ENCODE peak calls at places on chromosome 5, in nine cellular contexts. O is erythroblast; F is iPS DF 6.9; P is stimulated activated CD4-positive, alpha-beta T cell treated with anti-CD3 and anti-CD28 coated beads, Interleukin-1b, Interleukin-23, amount 100 ng/mL, for 48 hours; E is activated CD8-positive, alpha-beta memory T cell treated with anti-CD3 and anti-CD28 coated beads, Interleukin-2, amount 50 U/mL, for 4 hours; A is activated CD8-positive, alpha-beta T cell treated with anti-CD3 and anti-CD28 coated beads, Interleukin-2, amount 10 ng/mL, durations not matched to agents 7 days and 5 days; L is activated naive CD4-positive, alpha-beta T cell; Y is stimulated activated CD8-positive, alpha-beta memory T cell treated with anti-CD3 and anti-CD28 coated beads, Interleukin-4, amount 100 ng/mL, for 48 hours; J is coronary artery. H is an unnamed sample.

GRCh38 chr5:177546262-177546741 is 8.1 kb downstream of the FAM193B start:
- DNase-seq in J (peak; percentile 84), Y (no peak), O (no peak), F (no peak), L (no peak), A (no peak), P (no peak), E (no peak), H (peak; percentile 99)

GRCh38 chr5:114360816-114361723 is 800 bp upstream of the KCNN2 start:
- DNase-seq in P (no peak), F (no peak), O (no peak), E (no peak), L (no peak), A (no peak), Y (peak; percentile 23), J (no peak), H (no peak)

GRCh38 chr5:56587381-56588124 is 227.8 kb upstream of the MAP3K1 start:
- DNase-seq in F (no peak), O (no peak), Y (no peak), J (no peak), A (no peak), L (no peak), P (no peak), E (no peak), H (no peak)

GRCh38 chr5:150498501-150498900 is 9.4 kb upstream of the NDST1 start:
- DNase-seq in P (no peak), J (no peak), Y (no peak), F (peak; percentile 60), L (no peak), O (no peak), A (no peak), E (no peak), H (no peak)

GRCh38 chr5:139388198-139388821 is 1.4 kb downstream of the MZB1 start:
- DNase-seq in P (no peak), Y (no peak), F (no peak), A (no peak), O (no peak), J (no peak), L (no peak), E (no peak), H (peak; percentile 51)

GRCh38 chr5:38438757-38439156 is 117.7 kb downstream of the LIFR start:
- DNase-seq in O (no peak), Y (no peak), A (no peak), E (no peak), J (no peak), F (no peak), L (no peak), P (no peak), H (no peak)

GRCh38 chr5:149322518-149322917 is 22.8 kb upstream of the GRPEL2 start:
- DNase-seq in F (no peak), Y (no peak), P (no peak), J (no peak), A (no peak), O (no peak), L (no peak), E (no peak), H (no peak)

GRCh38 chr5:31663519-31663918 is 24.6 kb downstream of the PDZD2 start:
- DNase-seq in O (no peak), F (no peak), L (no peak), J (no peak), A (no peak), P (no peak), Y (no peak), E (no peak), H (peak; percentile 74)

GRCh38 chr5:60487885-60488425 is 212.0 kb downstream of the DEPDC1B start:
- DNase-seq in L (no peak), J (no peak), Y (no peak), F (no peak), A (no peak), E (no peak), O (no peak), P (no peak), H (peak; percentile 37)

GRCh38 chr5:110651507-110651906 is 75.0 kb downstream of the TMEM232 start:
- DNase-seq in O (no peak), E (no peak), L (no peak), P (no peak), A (no peak), F (no peak), J (no peak), Y (no peak), H (no peak)

GRCh38 chr5:95989283-95990048 is 27.8 kb upstream of the ELL2 start:
- DNase-seq in A (no peak), L (no peak), O (no peak), J (no peak), Y (no peak), E (no peak), P (no peak), F (no peak), H (no peak)

GRCh38 chr5:108625654-108626053 is 122.0 kb upstream of the FER start:
- DNase-seq in F (no peak), L (no peak), O (no peak), A (no peak), J (no peak), E (no peak), Y (no peak), P (no peak), H (no peak)

GRCh38 chr5:160356550-160357347 is 13.7 kb downstream of the C1QTNF2 start:
- DNase-seq in L (no peak), O (no peak), Y (no peak), P (no peak), E (no peak), A (no peak), J (no peak), F (no peak), H (no peak)

GRCh38 chr5:72920690-72921089 is 35.2 kb upstream of the FCHO2 start:
- DNase-seq in J (no peak), E (no peak), L (no peak), O (peak; percentile 49), A (no peak), Y (no peak), F (no peak), P (no peak), H (peak; percentile 55)

GRCh38 chr5:65981969-65982368 is 55.6 kb downstream of the ERBIN start:
- DNase-seq in O (no peak), L (no peak), E (no peak), F (no peak), A (no peak), J (no peak), Y (no peak), P (no peak), H (no peak)

GRCh38 chr5:135691116-135691515 is 112.3 kb upstream of the CXCL14 start:
- DNase-seq in Y (no peak), P (no peak), A (no peak), J (no peak), O (no peak), F (no peak), L (no peak), E (no peak), H (no peak)

GRCh38 chr5:149113669-149114068 is 27.6 kb upstream of the ABLIM3 start:
- DNase-seq in O (no peak), Y (no peak), F (no peak), P (no peak), J (no peak), L (no peak), E (no peak), A (no peak), H (peak; percentile 69)

GRCh38 chr5:539469-540214 is 15.4 kb upstream of the SLC9A3 start:
- DNase-seq in L (no peak), E (no peak), F (no peak), J (no peak), A (no peak), P (no peak), Y (no peak), O (no peak), H (no peak)

GRCh38 chr5:69271376-69271775 is 36.7 kb downstream of the CDK7 start:
- DNase-seq in J (no peak), E (no peak), P (no peak), F (no peak), O (peak; percentile 38), A (no peak), Y (no peak), L (no peak), H (peak; percentile 61)

GRCh38 chr5:172636279-172637050 is 4.6 kb upstream of the NEURL1B start:
- DNase-seq in A (no peak), O (no peak), F (no peak), P (no peak), Y (no peak), J (peak; percentile 31), E (no peak), L (no peak), H (no peak)

GRCh38 chr5:53478411-53479044 is 1.9 kb upstream of the FST start:
- DNase-seq in E (no peak), Y (peak; percentile 34), L (no peak), A (peak; percentile 26), J (no peak), O (peak; percentile 46), P (no peak), F (no peak), H (peak; percentile 69)

GRCh38 chr5:42021923-42022322 is 96.8 kb downstream of the FBXO4 start:
- DNase-seq in O (no peak), Y (no peak), E (no peak), L (no peak), A (no peak), P (no peak), J (no peak), F (no peak), H (no peak)

GRCh38 chr5:107874810-107875209 is 204.1 kb upstream of the EFNA5 start:
- DNase-seq in A (no peak), O (no peak), Y (no peak), F (no peak), E (no peak), L (no peak), P (no peak), J (no peak), H (no peak)

GRCh38 chr5:154986151-154986550 is 27.4 kb upstream of the KIF4B start:
- DNase-seq in F (no peak), A (no peak), P (no peak), O (no peak), L (no peak), Y (no peak), J (no peak), E (no peak), H (no peak)

GRCh38 chr5:115838885-115839518 is 2.4 kb downstream of the ATG12 start:
- DNase-seq in J (no peak), F (no peak), L (no peak), E (no peak), Y (peak; percentile 34), P (peak; percentile 13), A (peak; percentile 41), O (peak; percentile 69), H (peak; percentile 76)

GRCh38 chr5:82692826-82693225 is 384.4 kb downstream of the TMEM167A start:
- DNase-seq in P (no peak), E (no peak), Y (no peak), L (no peak), A (no peak), J (no peak), F (no peak), O (no peak), H (no peak)

GRCh38 chr5:89043676-89044075 is 160.7 kb upstream of the MEF2C start:
- DNase-seq in L (no peak), J (no peak), O (no peak), Y (no peak), A (no peak), F (no peak), P (no peak), E (no peak), H (peak; percentile 7)

GRCh38 chr5:178502401-178503100 is 87.6 kb downstream of the COL23A1 start:
- DNase-seq in Y (no peak), E (no peak), F (no peak), L (no peak), A (no peak), O (no peak), J (no peak), P (no peak), H (no peak)

GRCh38 chr5:3323144-3323543 is 272.5 kb upstream of the IRX1 start:
- DNase-seq in F (no peak), E (no peak), P (no peak), J (no peak), O (no peak), Y (no peak), L (no peak), A (no peak), H (no peak)

GRCh38 chr5:116576043-116576713 is 1.6 kb upstream of the SEMA6A start:
- DNase-seq in L (no peak), P (peak; percentile 46), Y (peak; percentile 76), J (no peak), A (peak; percentile 58), O (peak; percentile 71), F (peak; percentile 85), E (peak; percentile 14), H (peak; percentile 37)

GRCh38 chr5:11038772-11039171 is 277.7 kb upstream of the DAP start:
- DNase-seq in E (no peak), F (no peak), Y (no peak), P (no peak), J (no peak), A (no peak), L (no peak), O (no peak), H (no peak)

H was measured in fibroblast of the aortic adventitia.